ENCODE peak calls at places on chromosomes 1 and 21, in four cellular contexts. One of them, this sample, is unnamed.

GRCh38 chr1:154492115-154492514 is 9.9 kb upstream of the TDRD10 start:
- DNase-seq in ELR: no peak
- DNase-seq in ELF-1: no peak
- DNase-seq in stimulated activated CD4-positive, alpha-beta T cell treated with anti-CD3 and anti-CD28 coated beads, Interleukin-4, amount 100 ng/mL, for 48 hours: no peak
- DNase-seq in this sample: no peak

GRCh38 chr1:183218039-183218618 is 32.1 kb downstream of the LAMC2 start:
- DNase-seq in stimulated activated CD4-positive, alpha-beta T cell treated with anti-CD3 and anti-CD28 coated beads, Interleukin-4, amount 100 ng/mL, for 48 hours: no peak
- DNase-seq in ELR: no peak
- DNase-seq in ELF-1: no peak
- DNase-seq in this sample: no peak

GRCh38 chr1:152860129-152860528 is 333 bp downstream of the LCE7A start:
- DNase-seq in stimulated activated CD4-positive, alpha-beta T cell treated with anti-CD3 and anti-CD28 coated beads, Interleukin-4, amount 100 ng/mL, for 48 hours: no peak
- DNase-seq in ELF-1: no peak
- DNase-seq in ELR: no peak
- DNase-seq in this sample: no peak

GRCh38 chr1:173560300-173560699 is 42.6 kb downstream of the SLC9C2 start:
- DNase-seq in ELF-1: no peak
- DNase-seq in stimulated activated CD4-positive, alpha-beta T cell treated with anti-CD3 and anti-CD28 coated beads, Interleukin-4, amount 100 ng/mL, for 48 hours: no peak
- DNase-seq in ELR: no peak
- DNase-seq in this sample: no peak

GRCh38 chr1:109625601-109626560 is 6.2 kb downstream of the AMPD2 start:
- DNase-seq in ELF-1: no peak
- DNase-seq in ELR: no peak
- DNase-seq in stimulated activated CD4-positive, alpha-beta T cell treated with anti-CD3 and anti-CD28 coated beads, Interleukin-4, amount 100 ng/mL, for 48 hours: no peak
- DNase-seq in this sample: no peak

GRCh38 chr1:201718346-201719202 is 110.4 kb upstream of the IPO9 start:
- DNase-seq in stimulated activated CD4-positive, alpha-beta T cell treated with anti-CD3 and anti-CD28 coated beads, Interleukin-4, amount 100 ng/mL, for 48 hours: no peak
- DNase-seq in ELF-1: no peak
- DNase-seq in ELR: no peak
- DNase-seq in this sample: no peak

GRCh38 chr21:28579986-28580550 is 412.6 kb downstream of the LTN1 start:
- DNase-seq in ELF-1: peak
- DNase-seq in ELR: no peak
- DNase-seq in stimulated activated CD4-positive, alpha-beta T cell treated with anti-CD3 and anti-CD28 coated beads, Interleukin-4, amount 100 ng/mL, for 48 hours: no peak
- DNase-seq in this sample: no peak

GRCh38 chr1:159653201-159653600 is 61.2 kb downstream of the CRP start:
- DNase-seq in ELF-1: no peak
- DNase-seq in ELR: no peak
- DNase-seq in stimulated activated CD4-positive, alpha-beta T cell treated with anti-CD3 and anti-CD28 coated beads, Interleukin-4, amount 100 ng/mL, for 48 hours: no peak
- DNase-seq in this sample: no peak